ENCODE peak calls at places on chromosomes 7 and 10, in nine cellular contexts. I is testis, P is LNCaP clone FGC, J is Calu3, Z is GM12865, G is colonic mucosa, X is neural crest cell, W is fibroblast of pulmonary artery, E is lower lobe of right lung. A is an unnamed sample.

GRCh38 chr10:29807407-29807806 is 172.6 kb upstream of the SVIL start:
- DNase-seq in G (no peak), I (no peak), E (no peak), Z (no peak), W (peak), X (no peak), P (no peak), J (peak), A (no peak)

GRCh38 chr7:106793015-106793651 is 71.9 kb upstream of the PIK3CG start:
- DNase-seq in P (peak), I (no peak), G (no peak), Z (peak), W (peak), J (peak), X (peak), E (no peak), A (no peak)

GRCh38 chr10:126558881-126559280 is 111.6 kb downstream of the C10orf90 start:
- DNase-seq in G (no peak), Z (no peak), X (no peak), I (no peak), W (no peak), J (no peak), P (peak), E (no peak), A (no peak)

GRCh38 chr10:62761115-62761514 is 43.4 kb upstream of the ADO start:
- DNase-seq in Z (no peak), X (no peak), E (no peak), G (no peak), I (no peak), P (no peak), W (no peak), J (no peak), A (no peak)

GRCh38 chr7:47552631-47553030 is 29.3 kb downstream of the TNS3 start:
- DNase-seq in J (no peak), Z (peak), I (no peak), E (no peak), X (no peak), G (no peak), P (no peak), W (peak), A (no peak)

GRCh38 chr10:132654708-132655661 is 117.4 kb downstream of the INPP5A start:
- DNase-seq in E (peak), J (peak), Z (peak), P (no peak), I (peak), W (peak), G (peak), X (peak), A (no peak)

GRCh38 chr10:43322321-43322720 is 49.1 kb upstream of the FXYD4 start:
- DNase-seq in X (no peak), E (no peak), J (peak), G (peak), Z (no peak), I (no peak), W (no peak), P (no peak), A (peak)

GRCh38 chr7:132475037-132475668 is 101.1 kb downstream of the PLXNA4 start:
- DNase-seq in Z (no peak), W (no peak), P (no peak), G (no peak), E (no peak), I (no peak), X (no peak), J (no peak), A (no peak)

GRCh38 chr10:5835446-5836095 is 22.3 kb upstream of the GDI2 start:
- DNase-seq in I (no peak), E (no peak), W (no peak), J (no peak), X (no peak), P (no peak), Z (no peak), G (no peak), A (peak)

GRCh38 chr10:80324086-80324485 is 32.5 kb downstream of the DYDC1 start:
- DNase-seq in J (no peak), G (no peak), W (peak), Z (peak), I (no peak), X (no peak), P (no peak), E (no peak), A (no peak)

GRCh38 chr7:91880016-91880412 is 488 bp downstream of the MTERF1 start:
- DNase-seq in P (no peak), X (no peak), I (no peak), J (no peak), G (no peak), W (peak), Z (no peak), E (no peak), A (no peak)

GRCh38 chr10:48608926-48609325 is 4.1 kb upstream of the ARHGAP22 start:
- DNase-seq in G (peak), X (no peak), Z (no peak), I (no peak), J (no peak), E (no peak), P (no peak), W (peak), A (no peak)

GRCh38 chr7:1939434-1940401 is 269.6 kb downstream of the ELFN1 start:
- DNase-seq in W (no peak), X (no peak), P (no peak), I (no peak), J (no peak), G (no peak), Z (no peak), E (peak), A (peak)

GRCh38 chr7:90771281-90771680 is 175.2 kb downstream of the CDK14 start:
- DNase-seq in W (peak), E (no peak), P (no peak), X (no peak), Z (no peak), J (no peak), G (no peak), I (no peak), A (no peak)

GRCh38 chr7:132840197-132840596 is 241.7 kb downstream of the CHCHD3 start:
- DNase-seq in G (no peak), I (no peak), X (no peak), Z (no peak), E (no peak), J (no peak), W (no peak), P (no peak), A (no peak)

GRCh38 chr7:78779788-78780187 is 673.7 kb downstream of the MAGI2 start:
- DNase-seq in E (no peak), W (no peak), P (no peak), I (no peak), G (no peak), X (no peak), J (no peak), Z (no peak), A (no peak)

GRCh38 chr10:129481641-129482040 is 14.6 kb downstream of the MGMT start:
- DNase-seq in P (no peak), Z (no peak), E (no peak), J (no peak), G (no peak), X (no peak), I (no peak), W (no peak), A (no peak)
- TF ChIP-seq CTCF in P (no peak), Z (no peak), E (no peak), J (no peak), G (no peak), X (no peak), I (no peak), W (no peak), A (no peak)

DNA sequence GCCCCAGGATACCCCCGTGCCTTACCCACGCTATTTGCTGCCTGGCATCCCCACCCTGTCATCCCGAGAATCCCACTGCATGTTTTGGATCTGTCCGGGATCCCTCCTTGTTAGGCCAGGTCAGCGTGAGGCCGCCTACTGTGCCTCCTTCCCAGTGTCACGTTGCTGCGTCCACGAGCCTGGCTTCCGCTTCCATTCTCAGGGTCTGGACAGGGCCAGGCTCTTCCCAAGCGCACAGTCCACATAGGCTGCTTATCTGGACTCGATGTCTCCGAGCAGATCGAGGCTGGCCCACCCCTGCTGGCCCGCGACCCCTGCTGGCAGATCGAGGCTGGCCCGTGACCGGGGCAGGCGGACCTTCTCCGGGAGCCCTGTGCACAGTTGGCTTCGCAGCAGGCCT is 27.1 kb downstream of the FOXK1 start:
- DNase-seq in J (no peak), W (no peak), E (no peak), P (no peak), X (peak), Z (no peak), G (no peak), I (no peak), A (no peak)
- TF ChIP-seq CTCF in J (no peak), W (no peak), E (no peak), P (no peak), X (no peak), Z (no peak), G (no peak), I (no peak), A (no peak)

GRCh38 chr7:44486693-44487092 is 3.8 kb downstream of the NUDCD3 start:
- DNase-seq in P (no peak), E (no peak), X (no peak), Z (no peak), I (no peak), W (peak), J (peak), G (peak), A (no peak)
- TF ChIP-seq CTCF in P (no peak), E (no peak), X (no peak), Z (no peak), I (no peak), W (no peak), J (no peak), G (no peak), A (no peak)

GRCh38 chr7:24827589-24827988 is 70.3 kb upstream of the GSDME start:
- DNase-seq in G (no peak), I (no peak), P (no peak), W (peak), X (no peak), J (no peak), E (no peak), Z (no peak), A (no peak)

GRCh38 chr7:24825315-24825917 is 68.2 kb upstream of the GSDME start:
- DNase-seq in I (no peak), J (peak), X (no peak), G (no peak), Z (no peak), W (no peak), P (no peak), E (no peak), A (no peak)

GRCh38 chr7:24827027-24827426 is 69.8 kb upstream of the GSDME start:
- DNase-seq in E (no peak), G (no peak), P (no peak), I (no peak), Z (no peak), W (no peak), X (no peak), J (no peak), A (no peak)

GRCh38 chr7:24825931-24826661 is 68.8 kb upstream of the GSDME start:
- DNase-seq in W (peak), G (peak), J (peak), I (no peak), Z (no peak), E (no peak), P (no peak), X (no peak), A (no peak)

GRCh38 chr7:24826662-24827020 is 69.4 kb upstream of the GSDME start:
- DNase-seq in E (no peak), J (no peak), G (no peak), X (no peak), W (no peak), P (no peak), Z (no peak), I (no peak), A (no peak)
- TF ChIP-seq CTCF in E (no peak), J (no peak), G (no peak), X (no peak), W (no peak), P (no peak), Z (no peak), I (no peak), A (no peak)

GRCh38 chr7:130959743-130960207 is 225.8 kb upstream of the KLF14 start:
- DNase-seq in G (no peak), E (no peak), W (peak), P (no peak), Z (peak), I (no peak), J (peak), X (no peak), A (no peak)
- TF ChIP-seq CTCF in G (no peak), E (no peak), W (peak), P (peak), Z (peak), I (no peak), J (peak), X (peak), A (peak)

GRCh38 chr10:128087146-128087883 is 38.9 kb downstream of the MKI67 start:
- DNase-seq in X (no peak), W (no peak), I (no peak), E (no peak), Z (no peak), G (no peak), P (no peak), J (no peak), A (no peak)

GRCh38 chr10:128084991-128085390 is 41.2 kb downstream of the MKI67 start:
- DNase-seq in X (no peak), W (no peak), I (no peak), J (no peak), G (no peak), E (no peak), P (no peak), Z (no peak), A (no peak)

GRCh38 chr10:128086003-128086863 is 40.0 kb downstream of the MKI67 start:
- DNase-seq in J (no peak), P (no peak), I (no peak), X (no peak), G (no peak), W (no peak), Z (no peak), E (no peak), A (no peak)

GRCh38 chr10:128091636-128092210 is 34.5 kb downstream of the MKI67 start:
- DNase-seq in I (no peak), J (no peak), W (no peak), E (no peak), Z (no peak), P (no peak), X (no peak), G (no peak), A (no peak)

DNA sequence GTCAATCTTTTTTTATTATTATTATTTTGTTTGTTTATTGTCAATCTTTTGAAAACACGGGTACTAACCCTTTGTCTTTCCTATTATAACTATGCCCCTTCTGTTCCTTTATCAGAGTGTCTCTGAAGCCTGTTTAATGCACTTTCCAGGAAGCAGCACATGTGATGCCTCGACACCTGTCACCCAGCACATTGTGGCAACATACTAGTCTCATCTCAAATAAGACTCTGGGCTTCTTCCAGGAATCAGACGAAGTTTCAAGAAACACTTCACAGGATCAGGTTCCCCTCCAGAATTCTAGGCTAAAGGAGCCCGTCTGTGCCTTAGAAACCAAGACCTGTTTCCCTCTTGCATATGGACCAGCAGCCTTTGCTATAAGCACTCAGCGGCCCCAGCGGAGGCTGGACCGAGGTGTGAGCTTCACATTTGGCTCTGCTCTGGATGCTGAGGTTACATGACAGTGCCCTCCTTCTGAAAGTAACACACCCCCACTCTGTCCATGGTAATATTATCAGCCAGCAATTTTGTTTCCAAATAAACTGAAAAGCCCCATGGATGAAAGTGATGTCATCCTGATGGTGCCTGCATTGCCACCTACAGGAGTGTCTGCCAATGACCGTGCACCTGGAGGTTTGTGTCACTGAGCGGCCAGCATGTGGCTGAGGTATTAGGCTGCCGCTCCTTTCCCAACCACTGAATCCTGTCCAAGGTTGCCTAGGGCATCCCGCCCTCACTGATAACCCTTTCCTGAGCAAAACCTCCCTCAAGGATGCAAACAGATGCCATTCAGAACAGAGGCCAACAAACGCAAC is 38.1 kb downstream of the MKI67 start:
- DNase-seq in E (no peak), I (no peak), J (peak), G (no peak), X (no peak), P (no peak), Z (no peak), W (no peak), A (no peak)
- TF ChIP-seq CTCF in E (no peak), I (no peak), J (no peak), G (no peak), X (peak), P (peak), Z (peak), W (no peak), A (peak)

GRCh38 chr7:151175793-151176311 is 8.4 kb upstream of the GBX1 start:
- DNase-seq in X (no peak), E (no peak), Z (no peak), I (no peak), P (no peak), J (no peak), W (no peak), G (no peak), A (no peak)
- TF ChIP-seq CTCF in X (no peak), E (no peak), Z (no peak), I (no peak), P (peak), J (no peak), W (no peak), G (no peak), A (no peak)

GRCh38 chr7:43942997-43943701 is 16.9 kb downstream of the UBE2D4 start:
- DNase-seq in P (no peak), Z (no peak), E (no peak), W (no peak), G (peak), J (peak), I (no peak), X (no peak), A (no peak)
- TF ChIP-seq CTCF in P (no peak), Z (no peak), E (no peak), W (no peak), G (no peak), J (peak), I (no peak), X (no peak), A (peak)

DNA sequence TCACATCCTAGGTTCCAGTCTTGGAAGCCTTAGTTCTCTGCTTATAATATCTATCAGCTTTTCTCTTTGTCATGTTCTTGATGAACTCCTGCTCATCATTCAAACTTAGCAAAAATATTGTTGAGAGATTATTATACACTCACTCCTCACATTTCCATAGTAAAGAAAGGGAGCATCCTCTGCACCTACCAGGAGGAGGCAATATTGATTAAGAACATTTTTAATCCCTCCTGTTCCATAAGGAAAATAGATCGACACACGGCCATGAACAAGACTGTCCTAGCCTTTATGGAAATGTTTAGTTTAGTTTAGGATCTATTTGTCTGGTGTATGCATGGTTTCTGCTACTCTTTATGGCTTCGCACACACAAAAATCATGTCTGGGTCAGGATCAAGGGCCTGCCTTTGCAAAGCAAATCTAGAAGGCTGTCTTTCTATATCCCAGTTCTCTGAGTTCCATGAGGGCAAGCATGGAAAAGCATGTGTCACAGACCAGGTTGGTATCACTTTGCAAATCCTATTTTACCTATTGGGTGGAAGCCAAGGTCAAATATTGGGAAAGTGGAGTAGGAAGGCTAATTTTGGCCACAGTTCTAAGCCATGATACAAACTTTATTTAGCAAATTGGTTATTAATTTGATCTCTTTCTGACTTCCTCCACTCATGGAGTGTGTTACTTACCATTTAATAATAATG is 164.4 kb downstream of the MDFIC start:
- DNase-seq in X (no peak), P (no peak), Z (no peak), J (no peak), E (no peak), W (no peak), G (no peak), I (no peak), A (no peak)
- TF ChIP-seq CTCF in X (no peak), P (peak), Z (no peak), J (no peak), E (no peak), W (no peak), G (no peak), I (no peak), A (peak)

A was measured in chondrocyte.